ENCODE peak calls at places on chromosomes 1 and 21, in five cellular contexts. I is COR-L47, R is HCEC 1CT, G is NCI-H2227 treated with DMSO at 0.1 percent for 48 hours, J is GM23338. K is an unnamed sample.

GRCh38 chr1:174996474-174996873 is 3.3 kb upstream of the CACYBP start:
- DNase-seq in J (no peak), I (no peak), R (peak), G (no peak), K (no peak)

GRCh38 chr1:159856576-159856975 is 5.9 kb downstream of the VSIG8 start:
- DNase-seq in I (no peak), G (no peak), J (no peak), R (no peak), K (no peak)

GRCh38 chr21:33127154-33127893 is 57.4 kb downstream of the OLIG1 start:
- DNase-seq in J (peak), G (peak), R (peak), I (peak), K (peak)

GRCh38 chr21:37463083-37463780 is 96.7 kb downstream of the DYRK1A start:
- DNase-seq in R (peak), G (peak), J (peak), I (peak), K (no peak)

GRCh38 chr1:109570414-109570813 is 22.0 kb downstream of the GNAI3 start:
- DNase-seq in G (no peak), J (peak), R (no peak), I (no peak), K (no peak)

GRCh38 chr1:89635825-89636815 is 3.2 kb downstream of the LRRC8C start:
- DNase-seq in I (no peak), R (peak), J (no peak), G (no peak), K (no peak)

GRCh38 chr1:11842154-11843041 is 5.2 kb downstream of the NPPA start:
- DNase-seq in J (no peak), I (peak), R (no peak), G (no peak), K (no peak)

GRCh38 chr1:154608522-154609294 is 722 bp upstream of the ADAR start:
- DNase-seq in R (peak), G (peak), I (peak), J (peak), K (peak)

GRCh38 chr1:232621050-232621449 is 8.9 kb downstream of the SIPA1L2 start:
- DNase-seq in G (no peak), R (no peak), J (no peak), I (no peak), K (no peak)

GRCh38 chr1:158355773-158356172 is 2.1 kb downstream of the CD1E start:
- DNase-seq in R (no peak), I (no peak), J (no peak), G (no peak), K (no peak)

GRCh38 chr1:109850827-109851226 is 59.8 kb upstream of the CSF1 start:
- DNase-seq in G (no peak), J (no peak), I (no peak), R (peak), K (no peak)

GRCh38 chr1:35573198-35573775 is at the start of gene TFAP2E:
- DNase-seq in G (peak), R (no peak), I (no peak), J (peak), K (peak)